ENCODE peak calls at places on chromosomes 6 and 20, in nine cellular contexts. W, X, P, A, L, Q, H, I and N are unnamed samples.

GRCh38 chr6:9467746-9468145 is 947.1 kb downstream of the TFAP2A start:
- DNase-seq in A (no peak), X (peak), Q (no peak), H (peak), W (no peak), P (no peak), L (no peak), I (no peak), N (no peak)

GRCh38 chr6:125810435-125810834 is 19.7 kb downstream of the NCOA7 start:
- DNase-seq in X (no peak), P (no peak), W (no peak), L (peak), A (no peak), H (peak), Q (no peak), I (no peak), N (no peak)

GRCh38 chr20:58224974-58225373 is 3.5 kb downstream of the ANKRD60 start:
- DNase-seq in W (no peak), A (no peak), I (no peak), Q (no peak), L (no peak), P (no peak), X (peak), H (peak), N (no peak)

GRCh38 chr20:35011589-35012226 is 56.0 kb downstream of the MYH7B start:
- DNase-seq in Q (peak), W (no peak), H (no peak), L (no peak), A (no peak), P (no peak), X (no peak), I (no peak), N (no peak)

GRCh38 chr6:13486679-13487121 is 700 bp downstream of the GFOD1 start:
- DNase-seq in Q (peak), W (peak), P (peak), L (peak), X (peak), H (peak), I (peak), A (peak), N (peak)

GRCh38 chr20:18496740-18497592 is at the start of gene RBBP9:
- DNase-seq in A (peak), W (peak), P (peak), X (peak), Q (peak), L (peak), I (peak), H (peak), N (peak)

GRCh38 chr6:3244003-3244831 is 14.5 kb upstream of the PSMG4 start:
- DNase-seq in A (no peak), H (no peak), Q (no peak), I (no peak), W (no peak), L (no peak), P (no peak), X (no peak), N (no peak)

GRCh38 chr20:57629976-57630525 is 9.8 kb upstream of the ZBP1 start:
- DNase-seq in Q (peak), P (no peak), L (no peak), H (no peak), A (no peak), W (no peak), I (no peak), X (no peak), N (no peak)

GRCh38 chr6:41489284-41489851 is 56.8 kb upstream of the FOXP4 start:
- DNase-seq in P (no peak), L (no peak), I (no peak), A (no peak), H (peak), X (peak), Q (no peak), W (no peak), N (peak)

GRCh38 chr6:122184260-122184934 is 215.1 kb upstream of the HSF2 start:
- DNase-seq in I (no peak), A (no peak), H (peak), Q (no peak), P (no peak), W (no peak), L (peak), X (peak), N (no peak)

GRCh38 chr6:41682497-41682961 is 44.3 kb downstream of the MDFI start:
- DNase-seq in A (no peak), H (no peak), W (no peak), L (no peak), P (peak), X (no peak), I (no peak), Q (no peak), N (peak)